ENCODE peak calls at places on chromosomes 5 and 9, in four cellular contexts. E is SJSA1, J is small intestine, G is tibial artery. B is an unnamed sample. For H3K27me3, the result is how much of the 10 kb centered on the place peaks cover.

GRCh38 chr9:135989722-135990467 is 28.7 kb upstream of the UBAC1 start:
- DNase-seq in E (no peak), J (no peak), G (no peak), B (no peak)

GRCh38 chr5:1511651-1512540 is 11.9 kb downstream of the LPCAT1 start:
- DNase-seq in E (peak), J (no peak), G (peak), B (peak)

GRCh38 chr9:108562176-108562575 is 293.6 kb downstream of the ACTL7B start:
- DNase-seq in E (no peak), J (no peak), G (no peak), B (no peak)

GRCh38 chr5:134574521-134574920 is 49.1 kb downstream of the JADE2 start:
- DNase-seq in E (no peak), J (no peak), G (no peak), B (no peak)

GRCh38 chr9:84481819-84482218 is 141.3 kb upstream of the SLC28A3 start:
- DNase-seq in E (no peak), J (no peak), G (no peak), B (no peak)

GRCh38 chr5:143560378-143560777 is 156.9 kb upstream of the NR3C1 start:
- DNase-seq in E (no peak), J (no peak), G (no peak), B (no peak)

GRCh38 chr5:94197970-94198369 is 420.4 kb downstream of the KIAA0825 start:
- DNase-seq in E (no peak), J (no peak), G (no peak), B (no peak)

GRCh38 chr9:109181284-109181683 is 14.2 kb upstream of the FRRS1L start:
- DNase-seq in E (no peak), J (no peak), G (no peak), B (no peak)

GRCh38 chr5:77915346-77915745 is 139.2 kb upstream of the TBCA start:
- DNase-seq in E (no peak), J (no peak), G (no peak), B (no peak)

GRCh38 chr5:20537911-20538310 is 549.9 kb upstream of the CDH18 start:
- DNase-seq in E (no peak), J (no peak), G (no peak), B (no peak)

GRCh38 chr5:66912787-66913186 is 283.8 kb downstream of the CD180 start:
- DNase-seq in E (no peak), J (no peak), G (no peak), B (no peak)

GRCh38 chr5:6372251-6373080 is 5.9 kb downstream of the MED10 start:
- DNase-seq in E (no peak), J (no peak), G (no peak), B (no peak)

GRCh38 chr9:90340421-90340820 is 302.2 kb downstream of the DIRAS2 start:
- DNase-seq in E (no peak), J (no peak), G (no peak), B (no peak)

GRCh38 chr5:65672787-65673186 is 48.0 kb downstream of the SHLD3 start:
- DNase-seq in E (no peak), J (no peak), G (no peak), B (no peak)

GRCh38 chr9:129509508-129509907 is 111.4 kb downstream of the C9orf50 start:
- DNase-seq in E (peak), J (no peak), G (no peak), B (no peak)

GRCh38 chr5:177301503-177302165 is 1.9 kb downstream of the RAB24 start:
- DNase-seq in E (no peak), J (peak), G (no peak), B (no peak)

GRCh38 chr9:37036237-37037136 is 2.4 kb upstream of the PAX5 start:
- DNase-seq in E (no peak), J (peak), G (no peak), B (no peak)

GRCh38 chr9:130137870-130138653 is 34.1 kb upstream of the NCS1 start:
- DNase-seq in E (peak), J (no peak), G (no peak), B (no peak)

GRCh38 chr5:56142620-56143431 is 90.3 kb downstream of the ANKRD55 start:
- DNase-seq in E (no peak), J (no peak), G (no peak), B (no peak)

GRCh38 chr5:148808864-148809642 is 17.4 kb upstream of the ADRB2 start:
- DNase-seq in E (no peak), J (peak), G (no peak), B (no peak)

GRCh38 chr5:55694152-55694830 is 17.8 kb downstream of the SLC38A9 start:
- DNase-seq in E (peak), J (peak), G (no peak), B (no peak)

GRCh38 chr5:58407042-58407709 is 52.7 kb downstream of the PLK2 start:
- DNase-seq in E (peak), J (no peak), G (no peak), B (no peak)

GRCh38 chr9:108182950-108183381 is 672.8 kb downstream of the ACTL7B start:
- DNase-seq in E (no peak), J (no peak), G (peak), B (no peak)

GRCh38 chr9:97487107-97487506 is 14.4 kb upstream of the TMOD1 start:
- DNase-seq in E (no peak), J (no peak), G (no peak), B (no peak)

GRCh38 chr5:177362102-177362868 is 4.6 kb downstream of the RGS14 start:
- DNase-seq in E (no peak), J (no peak), G (no peak), B (no peak)

GRCh38 chr9:127520941-127521918 is 69.9 kb downstream of the LRSAM1 start:
- DNase-seq in E (peak), J (no peak), G (no peak), B (no peak)

GRCh38 chr9:93949073-93949693 is 6.0 kb downstream of the BARX1 start:
- DNase-seq in E (no peak), J (no peak), G (no peak), B (no peak)
- H3K27me3 ChIP-seq in E (under half), J (under half), G (half or more), B (under half)

DNA sequence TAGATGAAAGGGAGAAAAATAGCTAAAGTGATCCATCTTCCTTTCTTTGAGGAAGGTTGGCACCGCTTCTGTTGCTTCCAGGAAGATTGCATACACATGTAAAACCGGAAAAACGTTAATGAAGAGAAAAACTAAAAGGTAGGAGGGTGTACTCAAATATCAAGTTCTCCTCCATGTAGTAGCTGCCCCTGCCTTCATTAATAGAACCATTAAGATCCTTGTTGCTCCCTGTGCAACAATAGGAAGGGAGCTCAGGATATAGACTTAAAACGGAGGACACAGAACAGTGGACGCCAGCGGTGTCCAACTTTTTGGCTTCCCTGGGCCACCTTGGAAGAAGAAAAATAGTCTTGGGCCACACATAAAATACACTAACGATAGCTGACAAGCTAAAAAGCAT is 118.9 kb downstream of the TMEM174 start:
- DNase-seq in E (no peak), J (no peak), G (no peak), B (no peak)
- H3K27me3 ChIP-seq in E (under half), J (under half), G (under half), B (under half)

GRCh38 chr5:33931136-33931535 is 5.0 kb upstream of the RXFP3 start:
- DNase-seq in E (no peak), J (no peak), G (no peak), B (no peak)
- H3K27me3 ChIP-seq in E (under half), J (under half), G (under half), B (under half)

DNA sequence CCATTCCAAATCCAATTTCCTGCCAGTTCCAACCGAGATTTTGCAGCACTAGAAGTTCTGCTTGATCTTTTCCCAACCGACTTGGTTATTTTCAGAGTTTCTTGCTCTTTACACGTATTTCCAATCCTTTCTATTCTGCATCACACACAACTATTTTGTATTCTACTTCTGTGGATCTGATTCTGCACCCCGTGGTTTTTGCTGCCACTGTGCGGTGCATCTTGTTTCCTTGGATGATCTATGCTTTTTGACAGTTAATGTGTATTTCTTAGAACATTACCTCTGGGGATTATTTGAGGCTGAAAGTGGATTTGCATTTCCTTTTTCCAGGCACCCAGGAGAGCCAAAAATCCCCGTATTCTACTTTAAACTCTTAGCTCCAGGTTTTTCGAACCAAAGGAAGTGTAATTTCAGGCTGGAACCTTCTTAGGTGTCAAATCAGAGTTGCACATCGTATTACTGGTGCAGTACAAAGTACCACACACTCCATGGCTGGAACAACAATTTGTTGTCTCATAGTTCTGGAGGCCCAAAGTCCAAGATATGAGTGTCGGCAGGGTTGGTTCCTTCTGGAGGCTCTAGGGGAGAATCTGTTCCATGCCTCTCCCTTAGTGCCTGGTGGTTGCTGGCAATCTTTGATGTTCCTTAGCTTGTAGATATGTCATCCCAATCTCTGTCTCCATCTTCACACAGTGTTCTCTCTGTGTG is 14.7 kb upstream of the SARDH start:
- DNase-seq in E (no peak), J (peak), G (no peak), B (no peak)
- H3K27me3 ChIP-seq in E (under half), J (under half), G (under half), B (under half)

B was measured in ascending aorta.